ENCODE peak calls at places on chromosomes 16 and 17, in four cellular contexts. K is fibroblast of the aortic adventitia, S is PC-9, G is ovary. J is an unnamed sample.

GRCh38 chr17:1985686-1986085 is 39.4 kb downstream of the RTN4RL1 start:
- DNase-seq in K (no peak), S (no peak), G (no peak), J (no peak)

GRCh38 chr17:65278050-65278819 is 141.1 kb downstream of the RGS9 start:
- DNase-seq in K (peak; percentile 48), S (peak; percentile 20), G (no peak), J (peak; percentile 78)

GRCh38 chr17:20206068-20206467 is 196.9 kb downstream of the SPECC1 start:
- DNase-seq in K (no peak), S (peak; percentile 14), G (no peak), J (no peak)

GRCh38 chr16:54355251-54355650 is 68.7 kb upstream of the IRX3 start:
- DNase-seq in K (peak; percentile 60), S (no peak), G (no peak), J (no peak)

GRCh38 chr17:50620848-50621247 is 13.8 kb upstream of the ABCC3 start:
- DNase-seq in K (no peak), S (no peak), G (no peak), J (no peak)

GRCh38 chr16:66746682-66747081 is 4.7 kb downstream of the DYNC1LI2 start:
- DNase-seq in K (no peak), S (no peak), G (no peak), J (no peak)

GRCh38 chr17:43791589-43791988 is 11.4 kb downstream of the CFAP97D1 start:
- DNase-seq in K (peak; percentile 57), S (peak; percentile 11), G (no peak), J (no peak)

GRCh38 chr16:89922884-89923639 is at the start of gene TUBB3:
- DNase-seq in K (peak; percentile 77), S (peak; percentile 89), G (peak; percentile 50), J (peak; percentile 90)

GRCh38 chr16:70577256-70577698 is 53.7 kb downstream of the SF3B3 start:
- DNase-seq in K (peak; percentile 43), S (peak; percentile 71), G (no peak), J (no peak)

GRCh38 chr16:10485698-10486382 is 94.6 kb downstream of the EMP2 start:
- DNase-seq in K (no peak), S (no peak), G (no peak), J (no peak)

GRCh38 chr17:36848008-36848902 is 89.0 kb upstream of the LHX1 start:
- DNase-seq in K (no peak), S (no peak), G (no peak), J (no peak)

DNA sequence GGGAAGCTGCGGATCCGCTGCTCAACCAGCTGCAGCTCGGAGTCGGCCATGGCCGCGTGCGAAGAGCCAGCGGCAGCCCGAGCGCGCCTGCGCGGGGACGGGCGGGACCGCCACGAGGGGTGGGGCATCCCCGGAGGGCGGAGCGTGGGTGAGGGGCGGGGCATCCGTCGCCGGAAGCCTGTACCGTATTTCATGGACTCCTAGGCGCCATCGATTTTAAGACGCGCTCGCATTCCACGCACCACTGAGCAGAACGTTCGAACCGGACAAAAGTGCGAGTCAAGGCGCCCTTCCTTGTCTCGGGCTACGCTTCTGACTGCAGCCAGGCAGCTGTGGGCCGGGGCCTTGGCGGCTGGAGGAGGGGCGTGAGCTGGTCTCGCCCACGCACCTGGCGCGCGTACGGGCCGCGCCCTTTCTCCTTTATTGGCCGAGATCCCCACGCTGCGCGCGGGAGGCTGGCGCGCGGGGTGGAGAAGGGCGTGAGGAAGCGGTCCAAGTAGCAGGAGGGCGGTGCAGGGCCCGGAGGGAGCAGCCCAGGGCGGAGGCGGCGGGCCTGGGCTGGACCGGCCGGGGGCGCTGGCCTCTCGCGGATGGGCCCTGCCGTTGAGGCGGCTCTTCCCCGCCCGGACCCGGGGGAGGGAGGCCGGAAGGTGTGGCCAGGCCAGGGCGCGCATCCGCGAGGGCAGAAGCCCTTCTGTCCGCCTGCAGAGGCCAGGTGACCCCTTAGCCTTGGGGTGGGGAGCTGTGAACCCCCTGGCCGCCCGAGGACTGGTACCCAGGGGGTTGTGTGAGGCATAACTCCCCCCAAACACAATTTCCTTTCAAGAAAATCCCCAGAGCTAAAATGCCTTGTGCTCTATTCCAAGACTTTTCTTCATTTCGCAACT is at the start of gene APRT:
- DNase-seq in K (peak; percentile 96), S (peak; percentile 99), G (peak; percentile 97), J (peak; percentile 99)
- TF ChIP-seq CTCF in K (peak; percentile 14), S (peak; percentile 45), G (peak; percentile 55), J (no peak)

GRCh38 chr17:41437769-41438168 is 3.0 kb downstream of the KRT38 start:
- DNase-seq in K (no peak), S (no peak), G (no peak), J (no peak)
- TF ChIP-seq CTCF in K (no peak), S (no peak), G (no peak), J (no peak)

GRCh38 chr17:74455025-74455585 is 11.3 kb upstream of the CD300A start:
- DNase-seq in K (no peak), S (no peak), G (no peak), J (peak; percentile 31)

GRCh38 chr17:74457146-74457819 is 9.2 kb upstream of the CD300A start:
- DNase-seq in K (peak; percentile 67), S (peak; percentile 63), G (peak; percentile 85), J (peak; percentile 84)

GRCh38 chr17:74458835-74459234 is 7.6 kb upstream of the CD300A start:
- DNase-seq in K (no peak), S (no peak), G (no peak), J (no peak)

GRCh38 chr17:74459622-74460021 is 6.8 kb upstream of the CD300A start:
- DNase-seq in K (no peak), S (no peak), G (no peak), J (no peak)

DNA sequence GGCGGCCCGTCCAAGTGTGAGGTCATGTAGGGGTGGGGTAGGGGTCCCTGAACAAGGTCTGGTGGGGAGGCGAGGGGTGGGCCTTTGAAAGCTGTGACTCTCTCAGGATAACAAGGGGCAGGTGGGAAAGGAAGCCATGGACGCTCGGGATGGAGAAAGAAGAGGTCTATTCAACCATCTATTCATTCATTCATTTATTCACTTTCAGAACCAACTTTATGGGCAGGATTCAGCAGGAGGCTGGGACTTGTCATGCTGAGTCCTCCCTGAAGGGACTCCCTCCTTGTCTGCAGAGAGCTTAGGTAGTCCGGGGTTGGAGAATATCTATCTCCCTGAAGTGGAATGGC is 8.6 kb upstream of the CD300A start:
- DNase-seq in K (no peak), S (no peak), G (no peak), J (no peak)
- TF ChIP-seq CTCF in K (no peak), S (peak; percentile 31), G (no peak), J (no peak)

GRCh38 chr16:73527191-73527590 is 479.3 kb upstream of the ZFHX3 start:
- DNase-seq in K (no peak), S (no peak), G (no peak), J (no peak)
- TF ChIP-seq CTCF in K (no peak), S (no peak), G (no peak), J (no peak)

GRCh38 chr17:68738044-68738443 is 136.9 kb upstream of the FAM20A start:
- DNase-seq in K (peak; percentile 50), S (no peak), G (peak; percentile 56), J (no peak)

GRCh38 chr17:68734911-68735310 is 133.7 kb upstream of the FAM20A start:
- DNase-seq in K (no peak), S (no peak), G (no peak), J (no peak)

DNA sequence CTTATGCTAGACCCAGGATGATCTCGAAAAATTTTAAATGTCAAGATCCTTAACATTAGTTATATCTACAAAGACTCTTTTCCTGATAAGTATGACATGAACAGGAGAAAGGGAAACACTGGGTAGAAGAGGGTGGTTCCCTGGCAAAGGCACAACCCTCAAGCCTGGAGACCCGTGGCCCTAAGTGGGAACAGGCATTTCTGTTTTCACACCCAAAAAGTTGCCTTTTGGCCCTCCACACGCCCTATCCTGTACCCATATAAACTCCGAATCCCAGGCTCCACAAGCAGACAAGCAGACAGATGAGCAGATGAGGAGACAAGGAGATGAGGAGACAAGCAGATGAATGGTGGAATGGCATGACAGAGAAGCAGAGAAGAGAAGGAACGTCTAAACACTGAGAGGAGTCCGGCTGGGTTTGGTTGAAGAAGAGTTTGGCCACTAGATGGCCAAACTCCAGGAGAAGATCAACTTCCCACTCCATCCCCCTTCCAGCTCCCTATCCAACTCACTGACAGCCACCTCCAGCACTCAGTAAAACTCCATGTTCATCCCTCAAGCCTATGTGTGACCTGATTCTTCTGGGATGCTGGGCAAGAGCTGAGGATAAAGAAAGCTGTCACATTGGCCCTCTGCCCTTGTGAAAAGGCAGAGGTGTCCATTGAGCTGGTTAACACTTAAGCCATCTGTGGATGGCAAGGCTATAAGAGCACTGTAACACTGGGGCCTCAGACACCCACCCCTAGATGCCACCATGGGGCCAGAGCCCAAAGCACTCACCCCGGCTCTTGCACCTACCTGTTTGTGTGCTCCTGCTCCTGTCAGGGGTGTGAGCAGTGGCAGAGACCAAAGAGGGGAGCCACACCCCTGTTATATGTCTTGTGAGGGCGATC is 139.6 kb upstream of the FAM20A start:
- DNase-seq in K (no peak), S (no peak), G (no peak), J (no peak)
- TF ChIP-seq CTCF in K (no peak), S (no peak), G (no peak), J (no peak)

J was measured in nephron progenitor cell.